ENCODE peak calls at places on chromosomes 6 and 20, in ten cellular contexts. O is OCI-LY7, V is aorta, T is mesendoderm, H is GM23338, B is adrenal gland, K is thoracic aorta, P is heart left ventricle, I is astrocyte, X is kidney. G is an unnamed sample. For H3K36me3, the result is how much of the 10 kb centered on the place peaks cover.

GRCh38 chr6:159047896-159048685 is 3.3 kb upstream of the TAGAP start:
- DNase-seq in V (no peak), H (no peak), X (no peak), T (no peak), I (no peak), B (no peak), K (no peak), O (no peak), P (no peak), G (no peak)

GRCh38 chr6:3139090-3139903 is 18.0 kb downstream of the TUBB2A start:
- DNase-seq in X (no peak), T (no peak), I (peak), P (peak), H (no peak), B (peak), V (no peak), K (no peak), O (peak), G (peak)

GRCh38 chr20:60352580-60352979 is 394.4 kb downstream of the CDH26 start:
- DNase-seq in X (no peak), B (no peak), P (no peak), I (no peak), V (no peak), H (no peak), T (no peak), K (no peak), O (no peak), G (no peak)

GRCh38 chr6:134590449-134590848 is 272.5 kb upstream of the SGK1 start:
- DNase-seq in P (no peak), H (no peak), X (no peak), K (no peak), O (no peak), V (no peak), T (no peak), I (peak), B (no peak), G (no peak)

GRCh38 chr20:51667002-51667408 is 101.2 kb downstream of the ATP9A start:
- DNase-seq in T (no peak), I (no peak), B (no peak), V (no peak), X (no peak), K (no peak), H (no peak), P (no peak), O (peak), G (no peak)

GRCh38 chr20:1473821-1474220 is 7.2 kb upstream of the NSFL1C start:
- DNase-seq in X (no peak), I (no peak), B (no peak), T (no peak), O (no peak), V (no peak), K (no peak), H (no peak), P (no peak), G (no peak)

GRCh38 chr6:151018035-151018434 is 152.5 kb downstream of the MTHFD1L start:
- DNase-seq in T (no peak), P (no peak), K (no peak), V (no peak), O (no peak), H (no peak), X (no peak), B (no peak), I (peak), G (no peak)

GRCh38 chr6:34360556-34360955 is 31.9 kb downstream of the NUDT3 start:
- DNase-seq in B (no peak), V (no peak), T (no peak), H (no peak), I (peak), X (no peak), P (no peak), O (no peak), K (no peak), G (no peak)

DNA sequence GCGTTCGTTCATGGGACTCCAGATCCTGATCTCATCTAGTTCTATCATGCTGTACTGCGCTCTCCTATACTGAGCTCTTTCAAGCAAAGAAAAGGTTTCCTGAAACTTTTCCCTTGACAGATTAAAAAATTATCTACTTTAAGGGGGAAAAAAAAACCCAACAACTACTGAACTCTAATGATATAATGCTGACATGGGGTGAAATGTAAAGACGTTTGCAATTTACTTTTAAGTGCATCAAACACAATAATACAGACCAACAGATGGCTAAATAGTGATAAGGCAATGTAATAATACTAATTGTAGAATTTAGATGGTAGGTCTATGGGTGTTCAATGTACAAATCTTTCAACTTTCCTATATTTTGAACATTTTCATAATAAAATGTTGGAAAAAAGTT is 16.4 kb downstream of the TOMM34 start:
- DNase-seq in X (no peak), P (no peak), V (no peak), T (no peak), I (no peak), K (no peak), O (no peak), B (no peak), H (no peak), G (no peak)
- H3K36me3 ChIP-seq in X (under half), P (half or more), V (under half), T (under half), I (under half), K (half or more), O (half or more), B (half or more), H (under half), G (half or more)

GRCh38 chr20:50585678-50586077 is 75.5 kb downstream of the PTPN1 start:
- DNase-seq in V (peak), P (no peak), O (no peak), X (peak), I (no peak), K (no peak), H (no peak), T (no peak), B (no peak), G (no peak)

GRCh38 chr20:50584687-50585086 is 74.5 kb downstream of the PTPN1 start:
- DNase-seq in O (no peak), P (no peak), H (no peak), T (no peak), V (no peak), X (peak), K (no peak), B (no peak), I (no peak), G (no peak)

GRCh38 chr20:50586531-50587232 is 76.5 kb downstream of the PTPN1 start:
- DNase-seq in B (no peak), H (no peak), X (peak), P (no peak), V (peak), O (no peak), T (no peak), I (no peak), K (no peak), G (no peak)

GRCh38 chr20:50583422-50584150 is 73.4 kb downstream of the PTPN1 start:
- DNase-seq in O (no peak), X (peak), T (no peak), H (no peak), P (no peak), K (no peak), B (no peak), I (no peak), V (peak), G (no peak)

DNA sequence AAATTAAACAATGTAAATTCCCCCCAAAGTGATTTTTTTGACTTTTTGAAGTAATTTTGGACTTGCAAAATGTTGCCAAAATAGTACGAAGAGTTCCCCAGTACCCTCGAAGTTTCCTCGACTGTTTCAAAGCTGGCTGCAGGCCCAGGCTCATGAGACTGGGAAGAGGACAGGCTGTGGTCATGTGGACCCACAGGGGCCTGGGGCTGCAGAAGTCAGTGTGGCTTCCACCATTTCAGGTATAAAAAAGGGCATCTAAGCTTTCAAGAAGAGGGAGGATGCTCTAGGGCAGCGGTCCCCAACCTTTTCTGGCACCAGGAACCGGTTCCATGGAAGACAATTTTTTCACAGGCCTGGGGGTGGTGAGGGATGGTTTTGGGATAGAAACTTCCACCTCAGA is 75.0 kb downstream of the PTPN1 start:
- DNase-seq in X (peak), V (peak), B (no peak), O (no peak), I (no peak), P (no peak), K (no peak), H (no peak), T (no peak), G (no peak)
- H3K36me3 ChIP-seq in X (under half), V (under half), B (half or more), O (under half), I (half or more), P (half or more), K (under half), H (under half), T (under half), G (half or more)

GRCh38 chr20:49270736-49271135 is 7.1 kb downstream of the ZNFX1 start:
- DNase-seq in X (no peak), P (no peak), V (no peak), H (no peak), B (no peak), I (no peak), O (no peak), K (no peak), T (no peak), G (no peak)
- H3K36me3 ChIP-seq in X (under half), P (half or more), V (under half), H (half or more), B (half or more), I (under half), O (half or more), K (under half), T (under half), G (half or more)

DNA sequence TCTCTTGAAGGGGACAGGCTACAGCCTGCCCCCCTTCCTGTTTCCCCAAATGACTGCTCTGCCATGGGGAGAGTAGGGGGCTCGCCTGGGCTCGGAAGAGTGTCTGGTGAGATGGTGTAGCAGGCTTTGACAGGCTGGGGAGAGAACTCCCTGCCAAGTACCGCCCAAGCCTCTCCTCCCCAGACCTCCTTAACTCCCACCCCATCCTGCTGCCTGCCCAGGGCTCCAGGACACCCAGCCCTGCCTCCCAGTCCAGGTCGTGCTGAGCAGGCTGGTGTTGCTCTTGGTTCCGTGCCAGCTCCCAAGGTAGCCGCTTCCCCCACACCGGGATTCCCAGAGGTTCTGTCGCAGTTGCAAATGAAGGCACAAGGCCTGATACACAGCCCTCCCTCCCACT is 9.9 kb downstream of the VEGFA start:
- DNase-seq in P (no peak), I (no peak), O (no peak), K (no peak), T (no peak), H (no peak), V (no peak), B (peak), X (peak), G (no peak)
- H3K36me3 ChIP-seq in P (half or more), I (under half), O (half or more), K (under half), T (under half), H (under half), V (under half), B (half or more), X (under half), G (half or more)